ENCODE peak calls at places on chromosomes 2 and 18, in seven cellular contexts. E, V, C, W, N, X and T are unnamed samples.

GRCh38 chr2:10592652-10593051 is 97.1 kb downstream of the NOL10 start:
- DNase-seq in E (no peak), C (no peak), V (no peak), N (no peak), X (no peak), W (peak; percentile 55), T (no peak)

GRCh38 chr2:133780099-133780996 is 212.1 kb upstream of the NCKAP5 start:
- DNase-seq in E (no peak), C (peak; percentile 69), N (peak; percentile 60), W (peak; percentile 94), V (peak; percentile 68), X (peak; percentile 73), T (no peak)

GRCh38 chr2:72154386-72154785 is 6.7 kb upstream of the CYP26B1 start:
- DNase-seq in N (no peak), V (no peak), C (peak; percentile 2), W (no peak), X (no peak), E (no peak), T (no peak)

GRCh38 chr2:118032169-118033013 is 18.5 kb upstream of the CCDC93 start:
- DNase-seq in X (peak; percentile 49), E (no peak), N (no peak), V (peak; percentile 44), C (no peak), W (peak; percentile 68), T (no peak)

GRCh38 chr2:66683599-66683998 is 248.7 kb downstream of the MEIS1 start:
- DNase-seq in N (no peak), E (no peak), C (peak; percentile 36), V (no peak), W (no peak), X (no peak), T (no peak)

GRCh38 chr2:235458839-235459273 is 35.0 kb upstream of the AGAP1 start:
- DNase-seq in V (peak; percentile 10), E (no peak), X (no peak), W (peak; percentile 79), N (no peak), C (no peak), T (no peak)

GRCh38 chr18:9849407-9849961 is 36.3 kb upstream of the TXNDC2 start:
- DNase-seq in X (no peak), N (no peak), W (peak; percentile 27), V (peak; percentile 14), C (peak; percentile 44), E (peak; percentile 66), T (peak; percentile 83)

GRCh38 chr2:80380767-80381166 is 76.2 kb upstream of the LRRTM1 start:
- DNase-seq in W (no peak), C (no peak), V (no peak), N (no peak), X (no peak), E (no peak), T (no peak)

GRCh38 chr2:37920570-37920969 is 4.5 kb upstream of the RMDN2 start:
- DNase-seq in C (no peak), N (no peak), V (no peak), W (peak; percentile 54), E (no peak), X (no peak), T (no peak)

GRCh38 chr2:144472911-144473310 is 47.0 kb downstream of the ZEB2 start:
- DNase-seq in V (no peak), C (no peak), N (no peak), E (no peak), X (no peak), W (no peak), T (no peak)

GRCh38 chr2:205996156-205996555 is 89.8 kb downstream of the INO80D start:
- DNase-seq in C (no peak), V (no peak), W (no peak), E (no peak), X (no peak), N (no peak), T (no peak)

GRCh38 chr2:86396304-86396785 is 44.8 kb upstream of the KDM3A start:
- DNase-seq in C (peak; percentile 42), E (no peak), X (no peak), W (peak; percentile 65), V (peak; percentile 15), N (no peak), T (no peak)

GRCh38 chr2:41167014-41167413 is 715.1 kb upstream of the SLC8A1 start:
- DNase-seq in W (no peak), X (no peak), C (no peak), E (no peak), V (no peak), N (no peak), T (no peak)

GRCh38 chr18:28875059-28875458 is 698.1 kb upstream of the CDH2 start:
- DNase-seq in N (no peak), X (no peak), W (no peak), V (no peak), C (no peak), E (no peak), T (no peak)

GRCh38 chr2:191245869-191246531 is 796 bp downstream of the MYO1B start:
- DNase-seq in E (peak; percentile 86), C (peak; percentile 81), N (no peak), W (peak; percentile 75), X (peak; percentile 92), V (peak; percentile 89), T (peak; percentile 88)

GRCh38 chr18:48735070-48735676 is 196.3 kb downstream of the CTIF start:
- DNase-seq in N (no peak), C (no peak), W (peak; percentile 4), X (no peak), E (no peak), V (no peak), T (no peak)

GRCh38 chr2:17476820-17477219 is 41.4 kb downstream of the RAD51AP2 start:
- DNase-seq in W (no peak), V (no peak), E (no peak), X (no peak), N (no peak), C (no peak), T (no peak)

GRCh38 chr2:67755511-67755910 is 307.3 kb downstream of the C1D start:
- DNase-seq in X (no peak), W (no peak), E (no peak), V (no peak), C (no peak), N (no peak), T (no peak)

GRCh38 chr2:79702934-79703333 is 190.1 kb downstream of the CTNNA2 start:
- DNase-seq in N (no peak), V (no peak), W (no peak), C (no peak), E (no peak), X (no peak), T (no peak)

GRCh38 chr2:136423516-136423996 is 305.6 kb upstream of the CXCR4 start:
- DNase-seq in V (peak; percentile 83), N (peak; percentile 10), W (peak; percentile 72), E (peak; percentile 85), X (peak; percentile 88), C (peak; percentile 46), T (peak; percentile 65)
- TF ChIP-seq CTCF in V (peak; percentile 91), N (peak; percentile 85), W (peak; percentile 88), E (peak; percentile 91), X (peak; percentile 86), C (peak; percentile 86), T (peak; percentile 81)

GRCh38 chr2:239551206-239551605 is 150.4 kb upstream of the HDAC4 start:
- DNase-seq in C (no peak), N (no peak), E (no peak), W (no peak), V (no peak), X (no peak), T (no peak)

GRCh38 chr2:239553376-239554000 is 152.7 kb upstream of the HDAC4 start:
- DNase-seq in V (no peak), E (peak; percentile 39), X (no peak), N (no peak), C (no peak), W (no peak), T (no peak)

GRCh38 chr2:239550336-239550735 is 149.5 kb upstream of the HDAC4 start:
- DNase-seq in X (no peak), W (no peak), E (no peak), C (no peak), V (no peak), N (no peak), T (no peak)

GRCh38 chr2:239549711-239550265 is 149.0 kb upstream of the HDAC4 start:
- DNase-seq in X (no peak), W (no peak), N (no peak), V (no peak), C (no peak), E (no peak), T (no peak)

GRCh38 chr2:239552213-239552926 is 151.6 kb upstream of the HDAC4 start:
- DNase-seq in N (no peak), X (no peak), C (no peak), E (peak; percentile 26), W (no peak), V (no peak), T (no peak)
- TF ChIP-seq CTCF in N (no peak), X (no peak), C (no peak), E (no peak), W (no peak), V (no peak), T (no peak)

GRCh38 chr18:12283256-12283655 is 24.8 kb upstream of the TUBB6 start:
- DNase-seq in X (no peak), C (no peak), W (peak; percentile 86), V (peak; percentile 53), N (no peak), E (no peak), T (no peak)
- TF ChIP-seq CTCF in X (no peak), C (peak; percentile 16), W (peak; percentile 70), V (peak; percentile 36), N (peak; percentile 35), E (no peak), T (no peak)

DNA sequence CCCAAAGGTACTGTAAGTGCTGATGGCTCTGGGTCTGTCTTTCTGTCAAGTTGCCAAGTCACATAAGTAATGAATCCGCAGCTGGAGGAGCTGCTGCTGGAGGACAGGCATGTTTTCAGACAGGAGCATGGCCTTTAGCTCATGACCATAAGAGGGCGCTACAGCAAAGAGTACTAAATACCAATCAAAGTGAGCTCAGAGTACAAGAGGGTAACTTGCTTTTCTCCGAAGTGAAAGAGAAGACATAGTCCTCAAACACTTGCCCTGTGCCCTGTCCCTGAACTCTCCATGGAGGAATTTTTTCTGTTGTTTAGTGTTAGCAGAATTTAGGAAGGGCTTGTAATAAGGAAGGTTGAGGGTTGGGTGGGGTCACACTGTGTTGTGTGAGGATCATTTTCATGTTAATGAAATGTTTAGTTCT is 58.0 kb upstream of the EML6 start:
- DNase-seq in N (no peak), W (peak; percentile 61), V (peak; percentile 56), X (peak; percentile 41), E (no peak), C (no peak), T (no peak)
- TF ChIP-seq CTCF in N (peak; percentile 55), W (peak; percentile 83), V (peak; percentile 67), X (peak; percentile 60), E (peak; percentile 70), C (peak; percentile 62), T (peak; percentile 56)

GRCh38 chr2:150789376-150789905 is 302.0 kb upstream of the RND3 start:
- DNase-seq in X (no peak), V (no peak), E (no peak), W (no peak), C (no peak), N (no peak), T (no peak)
- TF ChIP-seq CTCF in X (no peak), V (no peak), E (no peak), W (no peak), C (no peak), N (no peak), T (no peak)